ENCODE peak calls at places on chromosomes 2 and 18, in ten cellular contexts. I is psoas muscle, R is hepatocyte, Y is thyroid gland, B is AG10803, M is cardiac muscle cell, L is colonic mucosa, E is upper lobe of right lung, C is right lobe of liver, X is left ventricle myocardium inferior. O is an unnamed sample.

GRCh38 chr2:71347517-71347916 is 15.9 kb downstream of the ZNF638 start:
- DNase-seq in E (no peak), Y (no peak), M (peak), X (no peak), C (no peak), L (no peak), I (no peak), B (peak), R (peak), O (no peak)

GRCh38 chr18:54607213-54607934 is 16.3 kb downstream of the DYNAP start:
- DNase-seq in I (no peak), X (no peak), M (peak), Y (peak), C (peak), E (no peak), L (peak), B (peak), R (peak), O (no peak)

GRCh38 chr2:110770696-110771425 is 38.5 kb downstream of the ACOXL start:
- DNase-seq in C (no peak), L (no peak), X (peak), R (peak), Y (peak), I (peak), M (peak), B (peak), E (no peak), O (no peak)

GRCh38 chr2:239789711-239790110 is 235.4 kb downstream of the NDUFA10 start:
- DNase-seq in R (no peak), X (no peak), C (peak), M (no peak), L (no peak), Y (no peak), I (no peak), B (no peak), E (no peak), O (no peak)

GRCh38 chr18:28063181-28063790 is 113.6 kb downstream of the CDH2 start:
- DNase-seq in C (no peak), X (no peak), I (no peak), M (peak), Y (no peak), E (no peak), R (no peak), L (no peak), B (peak), O (no peak)

GRCh38 chr18:67104700-67105284 is 411.7 kb downstream of the DSEL start:
- DNase-seq in E (peak), Y (peak), B (peak), X (peak), M (peak), L (peak), I (peak), R (peak), C (peak), O (peak)

GRCh38 chr2:67851946-67852345 is 210.9 kb downstream of the C1D start:
- DNase-seq in E (no peak), L (no peak), M (no peak), R (no peak), C (no peak), B (no peak), X (no peak), Y (no peak), I (no peak), O (no peak)

GRCh38 chr2:7510353-7510752 is 593.1 kb downstream of the RNF144A start:
- DNase-seq in B (no peak), R (no peak), Y (no peak), M (no peak), E (no peak), C (no peak), L (no peak), X (no peak), I (no peak), O (no peak)

GRCh38 chr2:46748121-46748520 is 167.5 kb downstream of the MCFD2 start:
- DNase-seq in E (no peak), C (no peak), M (no peak), I (no peak), B (no peak), R (no peak), L (no peak), Y (no peak), X (no peak), O (no peak)

GRCh38 chr2:174158003-174158402 is 90.3 kb downstream of the OLA1 start:
- DNase-seq in M (peak), Y (peak), B (peak), E (no peak), I (no peak), L (peak), R (peak), C (peak), X (no peak), O (peak)
- TF ChIP-seq CTCF in M (peak), Y (peak), B (peak), E (peak), I (peak), L (peak), R (peak), C (peak), X (peak), O (peak)

DNA sequence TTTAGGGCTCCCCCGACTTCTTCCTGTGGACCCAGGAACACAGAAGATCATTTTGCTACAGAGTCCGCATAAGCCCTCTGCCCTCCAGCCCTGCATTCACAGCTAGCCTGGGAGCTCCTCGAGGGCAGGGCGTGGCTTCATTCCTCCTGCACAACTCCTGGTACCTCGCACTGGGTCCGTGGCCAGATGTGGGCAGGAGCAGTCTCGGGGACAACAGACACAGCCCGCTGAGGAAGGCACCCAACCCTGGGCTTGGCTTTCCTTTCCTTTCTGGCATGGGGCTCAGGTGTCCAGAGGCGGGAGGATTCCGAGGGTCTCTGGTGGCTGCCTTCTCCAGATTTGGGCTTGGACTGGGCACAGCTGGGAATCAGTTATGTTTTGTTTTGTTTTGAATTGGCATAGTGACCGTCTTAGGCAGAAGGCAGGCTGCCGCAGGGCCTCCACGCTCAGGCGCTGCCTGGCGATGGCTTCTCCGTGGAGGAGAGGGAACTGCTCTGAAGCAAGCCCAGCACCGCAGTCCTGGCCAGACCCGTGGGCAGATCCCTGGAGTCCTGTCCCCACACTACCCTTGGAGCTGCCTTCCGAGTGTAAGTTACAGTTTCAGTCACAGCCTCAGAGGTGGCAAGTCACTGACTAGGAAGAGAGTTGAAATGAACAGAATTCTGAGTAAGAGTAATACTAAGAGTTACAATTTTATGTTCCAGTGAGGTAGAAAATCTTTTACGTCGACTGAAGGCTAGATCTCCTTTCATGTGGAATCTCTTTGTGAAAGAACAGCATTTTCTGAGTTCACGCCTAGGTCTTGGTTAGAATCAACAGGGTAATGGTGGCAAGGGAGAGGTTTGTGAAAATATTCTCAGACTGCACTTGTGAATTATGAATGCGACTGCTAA is 47.9 kb downstream of the LDLRAD4 start:
- DNase-seq in E (peak), C (no peak), L (no peak), M (no peak), X (peak), R (no peak), Y (no peak), B (peak), I (peak), O (no peak)
- H3K4me3 ChIP-seq in E (no peak), C (no peak), L (no peak), M (no peak), X (peak), R (no peak), Y (no peak), B (peak), I (peak), O (no peak)

DNA sequence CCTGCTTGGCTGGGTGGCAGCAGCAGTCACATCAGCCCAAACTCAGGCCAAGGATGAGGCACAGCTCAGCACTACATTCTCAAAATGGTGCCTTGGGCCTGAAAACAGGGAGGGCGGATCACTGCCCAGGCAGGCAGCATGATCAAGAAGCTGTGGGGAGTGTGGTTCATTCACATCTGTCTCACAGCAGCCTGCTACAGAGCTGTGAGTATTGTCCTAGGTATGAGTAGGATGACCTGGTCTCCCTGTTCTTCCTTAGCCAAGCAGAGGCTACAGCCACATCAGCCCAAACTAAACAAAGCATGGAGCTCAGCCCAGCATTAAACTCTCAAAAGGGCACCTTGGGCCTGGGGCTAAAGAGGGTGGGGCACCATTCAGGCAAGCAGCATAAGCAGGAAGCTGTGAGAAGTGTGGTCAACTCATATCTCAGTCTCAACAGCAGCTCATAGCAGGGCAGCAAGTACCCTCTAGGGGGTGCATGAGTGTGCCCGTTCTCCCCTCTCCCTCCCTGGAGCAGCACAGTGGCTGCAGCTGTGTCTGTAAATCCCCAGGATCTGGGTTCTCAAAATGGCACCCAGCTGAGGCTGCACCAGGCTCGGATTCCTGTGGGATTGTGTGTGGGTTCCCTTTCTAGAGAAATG is 139.6 kb downstream of the TRABD2A start:
- DNase-seq in E (no peak), R (peak), M (peak), B (peak), Y (no peak), I (no peak), X (no peak), C (no peak), L (no peak), O (peak)
- TF ChIP-seq CTCF in E (peak), R (no peak), M (peak), B (peak), Y (no peak), I (no peak), X (peak), C (no peak), L (no peak), O (peak)

GRCh38 chr2:179343945-179344279 is 79.3 kb upstream of the SESTD1 start:
- DNase-seq in B (no peak), E (no peak), M (no peak), L (no peak), I (no peak), Y (no peak), R (no peak), X (no peak), C (no peak), O (no peak)

GRCh38 chr2:179341152-179341866 is 76.7 kb upstream of the SESTD1 start:
- DNase-seq in X (no peak), Y (no peak), I (no peak), B (no peak), R (no peak), C (no peak), L (no peak), E (no peak), M (peak), O (no peak)

GRCh38 chr2:179338681-179339080 is 74.0 kb upstream of the SESTD1 start:
- DNase-seq in R (no peak), B (peak), L (no peak), X (no peak), M (peak), Y (no peak), I (no peak), C (no peak), E (no peak), O (no peak)

GRCh38 chr2:179336782-179337534 is 72.3 kb upstream of the SESTD1 start:
- DNase-seq in E (no peak), Y (no peak), L (no peak), R (peak), M (peak), X (peak), B (peak), I (peak), C (no peak), O (no peak)

DNA sequence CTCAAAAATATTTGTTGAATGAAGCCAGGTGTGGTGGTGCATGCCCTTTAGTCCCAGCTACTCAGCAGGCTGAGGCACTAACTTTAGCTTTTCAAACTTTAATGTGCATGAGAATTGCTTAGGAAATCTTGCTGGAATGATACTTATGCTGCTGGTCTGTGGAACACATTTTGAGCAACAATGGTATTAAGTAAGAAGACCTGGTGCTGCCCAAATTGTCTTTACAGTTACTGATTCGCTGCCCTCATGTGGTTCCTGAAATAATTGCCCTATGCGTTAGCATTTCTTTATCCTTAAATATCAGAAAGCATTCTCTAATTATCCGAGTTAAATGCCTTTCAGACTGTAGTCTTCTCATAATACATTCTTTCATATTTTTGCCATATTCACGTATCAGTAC is 76.0 kb upstream of the SESTD1 start:
- DNase-seq in B (peak), L (no peak), M (peak), Y (no peak), X (no peak), E (no peak), R (peak), C (no peak), I (no peak), O (no peak)
- H3K4me3 ChIP-seq in B (no peak), L (no peak), M (no peak), Y (no peak), X (no peak), E (no peak), R (no peak), C (no peak), I (no peak), O (no peak)

GRCh38 chr2:120878970-120879369 is 143.3 kb downstream of the GLI2 start:
- DNase-seq in C (no peak), E (no peak), X (no peak), R (no peak), I (no peak), B (no peak), L (no peak), Y (no peak), M (peak), O (no peak)
- TF ChIP-seq CTCF in C (no peak), E (no peak), X (no peak), R (no peak), I (no peak), B (no peak), L (no peak), Y (no peak), M (no peak), O (no peak)

DNA sequence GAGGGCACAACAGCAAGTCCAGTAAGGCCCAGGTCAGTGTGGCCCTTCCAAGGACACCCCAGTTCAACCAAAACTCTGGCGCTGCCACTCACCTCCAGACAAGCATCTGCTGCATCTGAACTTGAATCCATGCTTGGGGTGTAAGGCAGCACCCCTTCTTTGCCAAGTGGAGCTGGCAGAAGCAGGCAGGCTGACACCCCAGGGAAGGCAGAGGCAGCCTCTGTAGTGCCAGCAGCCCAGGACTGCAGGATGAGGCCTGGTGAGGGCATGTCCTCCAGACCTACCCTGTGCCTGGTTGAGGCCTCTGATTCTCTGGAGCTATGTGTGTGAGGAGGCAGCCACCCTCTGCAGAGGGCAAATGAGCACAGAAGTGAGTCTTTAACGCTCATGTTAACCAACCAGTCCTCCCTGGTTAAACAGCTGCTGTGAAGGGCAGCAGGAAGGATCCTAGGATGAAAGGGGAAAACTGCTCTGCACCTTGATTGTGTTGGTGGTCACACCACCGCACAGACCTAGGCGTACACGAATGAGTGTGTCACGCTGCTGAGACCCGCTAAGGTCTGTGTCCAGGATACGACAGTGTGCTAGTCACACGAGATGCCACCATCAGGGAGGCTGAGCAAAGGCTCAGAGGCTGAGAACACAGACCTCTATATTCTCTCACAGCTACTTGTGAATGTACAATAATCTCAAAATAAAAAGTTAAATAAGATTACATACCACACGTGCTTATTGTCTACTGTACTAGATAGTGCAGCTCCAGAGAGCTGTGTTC is 2.2 kb downstream of the PARD6G start:
- DNase-seq in L (no peak), X (no peak), C (no peak), E (peak), R (peak), Y (no peak), M (no peak), B (no peak), I (no peak), O (no peak)
- H3K4me3 ChIP-seq in L (no peak), X (peak), C (no peak), E (no peak), R (no peak), Y (no peak), M (no peak), B (no peak), I (no peak), O (no peak)

DNA sequence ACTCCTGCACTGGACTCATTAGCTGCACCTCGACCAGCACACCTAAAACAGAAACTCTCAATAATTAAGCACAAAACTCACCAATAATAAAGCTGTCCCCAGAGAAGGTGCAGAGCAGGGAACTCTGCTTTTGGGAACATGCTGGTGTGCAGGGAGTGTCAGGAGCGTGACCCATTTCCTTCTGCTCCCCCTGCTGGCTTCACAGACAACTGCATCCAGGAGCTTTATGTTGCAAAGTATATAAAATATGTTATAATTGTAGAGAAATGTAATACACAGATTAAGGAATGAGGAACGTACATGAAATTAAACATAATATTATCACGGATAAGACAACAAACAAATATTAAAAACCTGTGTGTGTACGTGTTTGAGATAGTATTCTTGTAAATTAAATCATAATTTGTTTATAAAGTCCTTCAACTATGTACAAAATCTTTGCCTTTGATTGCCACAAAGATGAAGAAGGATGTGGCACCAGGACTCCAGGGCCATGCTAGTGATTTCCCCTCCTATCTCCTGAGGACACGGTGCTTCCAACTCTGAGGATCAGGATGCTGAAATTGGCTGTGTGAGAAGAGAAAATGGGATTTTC is 68.6 kb upstream of the MAL start:
- DNase-seq in Y (peak), C (no peak), I (no peak), M (peak), E (no peak), B (peak), L (peak), X (no peak), R (no peak), O (peak)
- TF ChIP-seq CTCF in Y (peak), C (peak), I (peak), M (peak), E (peak), B (peak), L (peak), X (peak), R (peak), O (peak)

GRCh38 chr2:43939695-43940094 is 56.1 kb downstream of the LRPPRC start:
- DNase-seq in R (no peak), C (no peak), E (no peak), I (no peak), M (no peak), X (no peak), L (no peak), Y (no peak), B (no peak), O (no peak)
- H3K4me3 ChIP-seq in R (no peak), C (no peak), E (no peak), I (no peak), M (no peak), X (no peak), L (no peak), Y (no peak), B (no peak), O (no peak)

GRCh38 chr18:50571606-50572005 is 11.7 kb downstream of the MAPK4 start:
- DNase-seq in L (no peak), I (no peak), X (no peak), Y (no peak), M (no peak), C (no peak), B (no peak), R (no peak), E (no peak), O (no peak)

GRCh38 chr18:50569930-50570329 is 10.0 kb downstream of the MAPK4 start:
- DNase-seq in L (no peak), E (no peak), C (no peak), B (no peak), Y (no peak), M (no peak), R (no peak), I (no peak), X (no peak), O (no peak)

GRCh38 chr18:50578030-50578429 is 18.1 kb downstream of the MAPK4 start:
- DNase-seq in C (no peak), M (no peak), X (no peak), Y (no peak), I (no peak), L (no peak), E (no peak), R (no peak), B (no peak), O (no peak)

GRCh38 chr18:50578651-50579050 is 18.8 kb downstream of the MAPK4 start:
- DNase-seq in X (no peak), Y (no peak), E (no peak), M (no peak), I (no peak), L (no peak), R (peak), C (no peak), B (no peak), O (no peak)

DNA sequence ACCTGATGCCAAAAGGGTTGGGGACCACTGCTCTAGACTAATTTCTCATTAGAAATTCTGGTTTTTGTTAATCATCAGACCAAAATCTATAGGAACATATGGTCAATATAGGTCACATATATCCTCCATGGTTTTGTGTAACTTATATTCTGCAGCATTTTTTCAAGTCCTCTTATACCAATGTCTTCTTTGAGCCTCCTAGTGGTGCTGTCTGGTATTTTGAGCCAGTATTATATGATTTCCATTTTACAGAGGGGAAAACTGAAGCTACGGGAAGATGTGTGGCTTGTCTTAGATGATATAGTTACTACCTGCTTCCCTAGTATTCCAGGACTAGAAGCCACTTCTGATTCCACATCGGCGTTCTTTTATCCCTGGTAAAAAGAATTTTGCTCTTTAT is 13.8 kb downstream of the MAPK4 start:
- DNase-seq in R (no peak), Y (no peak), C (no peak), E (no peak), B (no peak), M (no peak), I (no peak), X (no peak), L (no peak), O (no peak)
- TF ChIP-seq CTCF in R (no peak), Y (no peak), C (no peak), E (no peak), B (peak), M (peak), I (peak), X (peak), L (no peak), O (peak)

O was measured in GM12865.